ENCODE peak calls at places on chromosomes 13 and 19, in ten cellular contexts. One of them, this sample, is unnamed.

GRCh38 chr13:28719656-28720055 is 886 bp upstream of the SLC46A3 start:
- DNase-seq in cardiac fibroblast: peak
- DNase-seq in WERI-Rb-1: no peak
- DNase-seq in mucosa of descending colon: no peak
- DNase-seq in tibial artery: no peak
- DNase-seq in fibroblast of the aortic adventitia: peak
- DNase-seq in progenitor cell of endocrine pancreas: no peak
- DNase-seq in kidney epithelial cell: no peak
- DNase-seq in dorsolateral prefrontal cortex: no peak
- DNase-seq in heart right ventricle: no peak
- DNase-seq in this sample: no peak

GRCh38 chr13:43127103-43127817 is 103.9 kb downstream of the DNAJC15 start:
- DNase-seq in cardiac fibroblast: peak
- DNase-seq in WERI-Rb-1: no peak
- DNase-seq in mucosa of descending colon: no peak
- DNase-seq in tibial artery: no peak
- DNase-seq in fibroblast of the aortic adventitia: no peak
- DNase-seq in progenitor cell of endocrine pancreas: no peak
- DNase-seq in kidney epithelial cell: no peak
- DNase-seq in dorsolateral prefrontal cortex: no peak
- DNase-seq in heart right ventricle: no peak
- DNase-seq in this sample: no peak

GRCh38 chr19:28443361-28443760 is 769.6 kb downstream of the UQCRFS1 start:
- DNase-seq in cardiac fibroblast: no peak
- DNase-seq in WERI-Rb-1: no peak
- DNase-seq in mucosa of descending colon: peak
- DNase-seq in tibial artery: no peak
- DNase-seq in fibroblast of the aortic adventitia: no peak
- DNase-seq in progenitor cell of endocrine pancreas: no peak
- DNase-seq in kidney epithelial cell: no peak
- DNase-seq in dorsolateral prefrontal cortex: no peak
- DNase-seq in heart right ventricle: no peak
- DNase-seq in this sample: no peak

GRCh38 chr13:42001580-42001979 is 40.7 kb upstream of the VWA8 start:
- DNase-seq in cardiac fibroblast: peak
- DNase-seq in WERI-Rb-1: no peak
- DNase-seq in mucosa of descending colon: no peak
- DNase-seq in tibial artery: no peak
- DNase-seq in fibroblast of the aortic adventitia: peak
- DNase-seq in progenitor cell of endocrine pancreas: no peak
- DNase-seq in kidney epithelial cell: peak
- DNase-seq in dorsolateral prefrontal cortex: no peak
- DNase-seq in heart right ventricle: no peak
- DNase-seq in this sample: no peak

GRCh38 chr13:26950968-26951367 is 190.4 kb upstream of the GPR12 start:
- DNase-seq in cardiac fibroblast: no peak
- DNase-seq in WERI-Rb-1: no peak
- DNase-seq in mucosa of descending colon: peak
- DNase-seq in tibial artery: no peak
- DNase-seq in fibroblast of the aortic adventitia: no peak
- DNase-seq in progenitor cell of endocrine pancreas: no peak
- DNase-seq in kidney epithelial cell: no peak
- DNase-seq in dorsolateral prefrontal cortex: no peak
- DNase-seq in heart right ventricle: no peak
- DNase-seq in this sample: no peak

GRCh38 chr13:112833551-112834257 is 135.3 kb upstream of the MCF2L start:
- DNase-seq in cardiac fibroblast: no peak
- DNase-seq in WERI-Rb-1: no peak
- DNase-seq in mucosa of descending colon: no peak
- DNase-seq in tibial artery: peak
- DNase-seq in fibroblast of the aortic adventitia: no peak
- DNase-seq in progenitor cell of endocrine pancreas: no peak
- DNase-seq in kidney epithelial cell: no peak
- DNase-seq in dorsolateral prefrontal cortex: peak
- DNase-seq in heart right ventricle: no peak
- DNase-seq in this sample: no peak

GRCh38 chr13:31968473-31968872 is 63.1 kb upstream of the FRY start:
- DNase-seq in cardiac fibroblast: peak
- DNase-seq in WERI-Rb-1: no peak
- DNase-seq in mucosa of descending colon: peak
- DNase-seq in tibial artery: no peak
- DNase-seq in fibroblast of the aortic adventitia: no peak
- DNase-seq in progenitor cell of endocrine pancreas: no peak
- DNase-seq in kidney epithelial cell: no peak
- DNase-seq in dorsolateral prefrontal cortex: no peak
- DNase-seq in heart right ventricle: peak
- DNase-seq in this sample: no peak

GRCh38 chr13:98390086-98390697 is 186.7 kb downstream of the STK24 start:
- DNase-seq in cardiac fibroblast: peak
- DNase-seq in WERI-Rb-1: no peak
- DNase-seq in mucosa of descending colon: no peak
- DNase-seq in tibial artery: no peak
- DNase-seq in fibroblast of the aortic adventitia: peak
- DNase-seq in progenitor cell of endocrine pancreas: no peak
- DNase-seq in kidney epithelial cell: no peak
- DNase-seq in dorsolateral prefrontal cortex: no peak
- DNase-seq in heart right ventricle: peak
- DNase-seq in this sample: no peak

GRCh38 chr19:3344608-3345598 is 21.5 kb upstream of the NFIC start:
- DNase-seq in cardiac fibroblast: no peak
- DNase-seq in WERI-Rb-1: no peak
- DNase-seq in mucosa of descending colon: no peak
- DNase-seq in tibial artery: no peak
- DNase-seq in fibroblast of the aortic adventitia: no peak
- DNase-seq in progenitor cell of endocrine pancreas: no peak
- DNase-seq in kidney epithelial cell: no peak
- DNase-seq in dorsolateral prefrontal cortex: no peak
- DNase-seq in heart right ventricle: no peak
- DNase-seq in this sample: no peak

GRCh38 chr19:3345850-3346460 is 20.4 kb upstream of the NFIC start:
- DNase-seq in cardiac fibroblast: no peak
- DNase-seq in WERI-Rb-1: no peak
- DNase-seq in mucosa of descending colon: no peak
- DNase-seq in tibial artery: no peak
- DNase-seq in fibroblast of the aortic adventitia: no peak
- DNase-seq in progenitor cell of endocrine pancreas: no peak
- DNase-seq in kidney epithelial cell: no peak
- DNase-seq in dorsolateral prefrontal cortex: no peak
- DNase-seq in heart right ventricle: no peak
- DNase-seq in this sample: no peak

GRCh38 chr19:3342246-3342645 is 24.1 kb upstream of the NFIC start:
- DNase-seq in cardiac fibroblast: no peak
- DNase-seq in WERI-Rb-1: no peak
- DNase-seq in mucosa of descending colon: no peak
- DNase-seq in tibial artery: no peak
- DNase-seq in fibroblast of the aortic adventitia: no peak
- DNase-seq in progenitor cell of endocrine pancreas: no peak
- DNase-seq in kidney epithelial cell: no peak
- DNase-seq in dorsolateral prefrontal cortex: no peak
- DNase-seq in heart right ventricle: no peak
- DNase-seq in this sample: no peak

GRCh38 chr19:3346677-3347353 is 19.6 kb upstream of the NFIC start:
- DNase-seq in cardiac fibroblast: peak
- DNase-seq in WERI-Rb-1: no peak
- DNase-seq in mucosa of descending colon: peak
- DNase-seq in tibial artery: peak
- DNase-seq in fibroblast of the aortic adventitia: peak
- DNase-seq in progenitor cell of endocrine pancreas: no peak
- DNase-seq in kidney epithelial cell: no peak
- DNase-seq in dorsolateral prefrontal cortex: peak
- DNase-seq in heart right ventricle: peak
- DNase-seq in this sample: peak

GRCh38 chr19:3343619-3344502 is 22.5 kb upstream of the NFIC start:
- DNase-seq in cardiac fibroblast: peak
- DNase-seq in WERI-Rb-1: peak
- DNase-seq in mucosa of descending colon: peak
- DNase-seq in tibial artery: peak
- DNase-seq in fibroblast of the aortic adventitia: peak
- DNase-seq in progenitor cell of endocrine pancreas: no peak
- DNase-seq in kidney epithelial cell: no peak
- DNase-seq in dorsolateral prefrontal cortex: peak
- DNase-seq in heart right ventricle: peak
- DNase-seq in this sample: peak
- TF ChIP-seq CTCF in cardiac fibroblast: no peak
- TF ChIP-seq CTCF in WERI-Rb-1: no peak
- TF ChIP-seq CTCF in mucosa of descending colon: no peak
- TF ChIP-seq CTCF in tibial artery: no peak
- TF ChIP-seq CTCF in fibroblast of the aortic adventitia: no peak
- TF ChIP-seq CTCF in progenitor cell of endocrine pancreas: no peak
- TF ChIP-seq CTCF in kidney epithelial cell: no peak
- TF ChIP-seq CTCF in dorsolateral prefrontal cortex: peak
- TF ChIP-seq CTCF in heart right ventricle: peak
- TF ChIP-seq CTCF in this sample: no peak

DNA sequence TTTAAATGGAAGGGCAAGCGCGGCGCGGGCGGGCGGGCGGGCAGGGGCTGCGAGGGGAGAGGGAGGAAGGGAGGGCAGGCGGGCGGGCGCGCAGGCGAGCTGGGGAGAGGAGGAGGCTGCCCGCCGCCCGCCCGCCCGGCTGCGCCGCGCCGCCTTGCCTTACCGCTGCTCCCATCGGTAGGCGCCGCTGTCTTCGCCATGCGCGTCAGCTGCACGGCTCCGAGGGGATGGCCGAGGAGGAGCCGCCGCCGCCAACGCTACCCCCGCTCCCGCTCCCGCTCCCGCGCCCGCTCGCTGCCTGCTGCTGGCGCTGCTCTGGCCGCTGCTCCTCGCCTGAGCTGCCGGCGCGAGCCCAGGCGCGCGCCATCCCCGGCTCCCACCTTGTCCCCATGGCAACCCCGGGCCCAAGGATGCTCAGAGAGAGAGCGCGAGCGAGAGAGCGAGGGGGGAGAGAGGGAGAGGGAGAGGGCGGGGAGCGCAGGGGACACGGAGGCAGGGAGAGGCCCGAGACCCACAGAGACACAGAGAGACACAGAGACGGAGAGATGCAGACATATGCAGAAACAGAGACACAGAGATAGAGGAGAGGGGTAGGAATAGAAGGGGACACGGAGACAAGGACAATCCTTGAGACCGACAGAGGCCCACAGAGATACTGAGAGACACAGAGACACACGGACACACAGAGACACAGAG is 40.3 kb downstream of the DEDD2 start:
- DNase-seq in cardiac fibroblast: peak
- DNase-seq in WERI-Rb-1: peak
- DNase-seq in mucosa of descending colon: peak
- DNase-seq in tibial artery: peak
- DNase-seq in fibroblast of the aortic adventitia: peak
- DNase-seq in progenitor cell of endocrine pancreas: peak
- DNase-seq in kidney epithelial cell: peak
- DNase-seq in dorsolateral prefrontal cortex: peak
- DNase-seq in heart right ventricle: peak
- DNase-seq in this sample: peak
- TF ChIP-seq CTCF in cardiac fibroblast: peak
- TF ChIP-seq CTCF in WERI-Rb-1: peak
- TF ChIP-seq CTCF in mucosa of descending colon: peak
- TF ChIP-seq CTCF in tibial artery: peak
- TF ChIP-seq CTCF in fibroblast of the aortic adventitia: peak
- TF ChIP-seq CTCF in progenitor cell of endocrine pancreas: peak
- TF ChIP-seq CTCF in kidney epithelial cell: no peak
- TF ChIP-seq CTCF in dorsolateral prefrontal cortex: peak
- TF ChIP-seq CTCF in heart right ventricle: peak
- TF ChIP-seq CTCF in this sample: peak

GRCh38 chr19:19152668-19153384 is 14.5 kb upstream of the TMEM161A start:
- DNase-seq in cardiac fibroblast: no peak
- DNase-seq in WERI-Rb-1: no peak
- DNase-seq in mucosa of descending colon: no peak
- DNase-seq in tibial artery: no peak
- DNase-seq in fibroblast of the aortic adventitia: no peak
- DNase-seq in progenitor cell of endocrine pancreas: no peak
- DNase-seq in kidney epithelial cell: no peak
- DNase-seq in dorsolateral prefrontal cortex: no peak
- DNase-seq in heart right ventricle: no peak
- DNase-seq in this sample: no peak

GRCh38 chr19:19155495-19156219 is 14.4 kb downstream of the MEF2B start:
- DNase-seq in cardiac fibroblast: no peak
- DNase-seq in WERI-Rb-1: no peak
- DNase-seq in mucosa of descending colon: no peak
- DNase-seq in tibial artery: no peak
- DNase-seq in fibroblast of the aortic adventitia: no peak
- DNase-seq in progenitor cell of endocrine pancreas: no peak
- DNase-seq in kidney epithelial cell: no peak
- DNase-seq in dorsolateral prefrontal cortex: no peak
- DNase-seq in heart right ventricle: no peak
- DNase-seq in this sample: no peak

GRCh38 chr19:19157808-19158207 is 12.3 kb downstream of the MEF2B start:
- DNase-seq in cardiac fibroblast: no peak
- DNase-seq in WERI-Rb-1: no peak
- DNase-seq in mucosa of descending colon: no peak
- DNase-seq in tibial artery: no peak
- DNase-seq in fibroblast of the aortic adventitia: no peak
- DNase-seq in progenitor cell of endocrine pancreas: no peak
- DNase-seq in kidney epithelial cell: no peak
- DNase-seq in dorsolateral prefrontal cortex: no peak
- DNase-seq in heart right ventricle: no peak
- DNase-seq in this sample: no peak

GRCh38 chr19:19151418-19151817 is 13.1 kb upstream of the TMEM161A start:
- DNase-seq in cardiac fibroblast: no peak
- DNase-seq in WERI-Rb-1: no peak
- DNase-seq in mucosa of descending colon: no peak
- DNase-seq in tibial artery: no peak
- DNase-seq in fibroblast of the aortic adventitia: no peak
- DNase-seq in progenitor cell of endocrine pancreas: no peak
- DNase-seq in kidney epithelial cell: no peak
- DNase-seq in dorsolateral prefrontal cortex: no peak
- DNase-seq in heart right ventricle: no peak
- DNase-seq in this sample: no peak

DNA sequence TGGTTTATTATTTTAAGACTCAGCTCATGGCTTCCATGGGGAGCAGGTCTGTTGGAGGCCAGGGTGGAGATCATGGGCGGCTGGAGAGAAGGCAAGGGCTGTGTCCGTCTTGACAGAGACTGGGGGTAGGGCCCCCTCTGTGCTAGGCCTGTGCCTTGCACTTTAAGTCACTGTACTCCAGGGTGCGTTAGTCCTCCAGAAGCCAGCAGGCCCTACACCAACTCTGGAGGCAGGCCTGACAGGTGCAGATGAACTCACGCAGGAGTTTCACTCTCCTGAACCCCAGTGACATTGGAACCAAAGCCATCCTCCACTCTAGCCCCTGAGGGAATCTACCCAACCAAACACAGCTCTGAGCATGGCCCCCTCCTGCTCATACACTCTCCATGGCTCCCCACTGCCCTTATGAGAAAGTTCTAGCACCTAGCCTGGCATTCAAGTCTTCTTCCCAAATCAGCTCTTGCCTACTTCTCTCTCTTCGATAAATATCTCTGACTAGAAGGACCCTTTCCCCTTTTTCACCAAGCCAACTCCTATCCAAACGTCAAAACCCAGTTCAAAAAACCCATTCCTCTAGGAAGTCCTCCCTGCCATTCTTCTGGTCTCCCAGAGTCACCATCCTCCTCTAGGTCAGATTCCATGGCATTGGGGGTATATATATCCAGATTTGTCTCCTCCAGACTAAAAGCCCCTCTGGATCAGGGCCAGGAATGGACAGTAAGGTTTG is 15.1 kb downstream of the MEF2B start:
- DNase-seq in cardiac fibroblast: no peak
- DNase-seq in WERI-Rb-1: no peak
- DNase-seq in mucosa of descending colon: no peak
- DNase-seq in tibial artery: no peak
- DNase-seq in fibroblast of the aortic adventitia: no peak
- DNase-seq in progenitor cell of endocrine pancreas: no peak
- DNase-seq in kidney epithelial cell: no peak
- DNase-seq in dorsolateral prefrontal cortex: no peak
- DNase-seq in heart right ventricle: no peak
- DNase-seq in this sample: no peak
- TF ChIP-seq CTCF in cardiac fibroblast: no peak
- TF ChIP-seq CTCF in WERI-Rb-1: no peak
- TF ChIP-seq CTCF in mucosa of descending colon: no peak
- TF ChIP-seq CTCF in tibial artery: no peak
- TF ChIP-seq CTCF in fibroblast of the aortic adventitia: no peak
- TF ChIP-seq CTCF in progenitor cell of endocrine pancreas: no peak
- TF ChIP-seq CTCF in kidney epithelial cell: no peak
- TF ChIP-seq CTCF in dorsolateral prefrontal cortex: no peak
- TF ChIP-seq CTCF in heart right ventricle: no peak
- TF ChIP-seq CTCF in this sample: no peak

GRCh38 chr19:35869327-35870123 is 1.2 kb downstream of the APLP1 start:
- DNase-seq in cardiac fibroblast: peak
- DNase-seq in WERI-Rb-1: peak
- DNase-seq in mucosa of descending colon: peak
- DNase-seq in tibial artery: no peak
- DNase-seq in fibroblast of the aortic adventitia: peak
- DNase-seq in progenitor cell of endocrine pancreas: peak
- DNase-seq in kidney epithelial cell: peak
- DNase-seq in dorsolateral prefrontal cortex: peak
- DNase-seq in heart right ventricle: peak
- DNase-seq in this sample: peak

GRCh38 chr19:35868823-35869326 is 501 bp downstream of the APLP1 start:
- DNase-seq in cardiac fibroblast: no peak
- DNase-seq in WERI-Rb-1: no peak
- DNase-seq in mucosa of descending colon: no peak
- DNase-seq in tibial artery: no peak
- DNase-seq in fibroblast of the aortic adventitia: no peak
- DNase-seq in progenitor cell of endocrine pancreas: no peak
- DNase-seq in kidney epithelial cell: no peak
- DNase-seq in dorsolateral prefrontal cortex: no peak
- DNase-seq in heart right ventricle: no peak
- DNase-seq in this sample: no peak

GRCh38 chr19:35872180-35872579 is 3.8 kb downstream of the APLP1 start:
- DNase-seq in cardiac fibroblast: no peak
- DNase-seq in WERI-Rb-1: no peak
- DNase-seq in mucosa of descending colon: no peak
- DNase-seq in tibial artery: no peak
- DNase-seq in fibroblast of the aortic adventitia: no peak
- DNase-seq in progenitor cell of endocrine pancreas: no peak
- DNase-seq in kidney epithelial cell: no peak
- DNase-seq in dorsolateral prefrontal cortex: no peak
- DNase-seq in heart right ventricle: no peak
- DNase-seq in this sample: no peak

GRCh38 chr19:35871611-35872010 is 3.2 kb downstream of the APLP1 start:
- DNase-seq in cardiac fibroblast: no peak
- DNase-seq in WERI-Rb-1: no peak
- DNase-seq in mucosa of descending colon: no peak
- DNase-seq in tibial artery: no peak
- DNase-seq in fibroblast of the aortic adventitia: no peak
- DNase-seq in progenitor cell of endocrine pancreas: no peak
- DNase-seq in kidney epithelial cell: no peak
- DNase-seq in dorsolateral prefrontal cortex: no peak
- DNase-seq in heart right ventricle: no peak
- DNase-seq in this sample: no peak

DNA sequence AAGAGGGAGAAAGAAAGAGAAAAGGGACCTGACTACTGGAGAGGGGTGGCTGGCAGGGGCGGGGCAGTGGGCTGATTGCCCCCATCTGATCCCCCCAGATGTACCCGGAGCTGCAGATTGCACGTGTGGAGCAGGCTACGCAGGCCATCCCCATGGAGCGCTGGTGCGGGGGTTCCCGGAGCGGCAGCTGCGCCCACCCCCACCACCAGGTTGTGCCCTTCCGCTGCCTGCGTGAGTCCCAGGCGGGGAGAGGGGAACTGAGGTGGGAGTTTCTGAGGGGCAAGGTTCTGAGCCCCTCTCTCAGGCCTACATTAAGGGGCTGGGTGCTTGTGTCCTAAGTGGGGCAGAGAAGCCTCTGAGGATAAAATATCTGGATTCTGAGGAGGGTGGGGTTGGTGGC is 2.4 kb downstream of the APLP1 start:
- DNase-seq in cardiac fibroblast: no peak
- DNase-seq in WERI-Rb-1: no peak
- DNase-seq in mucosa of descending colon: no peak
- DNase-seq in tibial artery: no peak
- DNase-seq in fibroblast of the aortic adventitia: no peak
- DNase-seq in progenitor cell of endocrine pancreas: no peak
- DNase-seq in kidney epithelial cell: no peak
- DNase-seq in dorsolateral prefrontal cortex: no peak
- DNase-seq in heart right ventricle: no peak
- DNase-seq in this sample: no peak
- TF ChIP-seq CTCF in cardiac fibroblast: no peak
- TF ChIP-seq CTCF in WERI-Rb-1: no peak
- TF ChIP-seq CTCF in mucosa of descending colon: no peak
- TF ChIP-seq CTCF in tibial artery: no peak
- TF ChIP-seq CTCF in fibroblast of the aortic adventitia: no peak
- TF ChIP-seq CTCF in progenitor cell of endocrine pancreas: no peak
- TF ChIP-seq CTCF in kidney epithelial cell: no peak
- TF ChIP-seq CTCF in dorsolateral prefrontal cortex: no peak
- TF ChIP-seq CTCF in heart right ventricle: no peak
- TF ChIP-seq CTCF in this sample: no peak

This sample was measured in left ventricle myocardium inferior.